ENCODE peak calls at places on chromosomes 16 and 17, in ten cellular contexts. N is AG09309; P is HS-27A; D is heart left ventricle; T is HEK293T; J is heart right ventricle; O is renal cortical epithelial cell; K is hepatocyte; H is cardiac septum; G is stimulated activated CD4-positive, alpha-beta T cell treated with anti-CD3 and anti-CD28 coated beads, Interleukin-1b, Interleukin-23, amount 100 ng/mL, for 1 hour. L is an unnamed sample.

GRCh38 chr16:50702725-50703124 is 9.3 kb downstream of the NOD2 start:
- DNase-seq in N (no peak), P (no peak), D (no peak), T (no peak), J (no peak), O (peak), K (no peak), H (no peak), G (no peak), L (no peak)

GRCh38 chr17:13584701-13585080 is 17.0 kb downstream of the HS3ST3A1 start:
- DNase-seq in N (no peak), P (no peak), D (no peak), T (no peak), J (no peak), O (no peak), K (no peak), H (no peak), G (no peak), L (no peak)

GRCh38 chr16:49952386-49952785 is 72.6 kb upstream of the CNEP1R1 start:
- DNase-seq in N (no peak), P (peak), D (no peak), T (no peak), J (no peak), O (peak), K (no peak), H (no peak), G (no peak), L (no peak)

GRCh38 chr16:24526701-24527470 is 12.5 kb upstream of the RBBP6 start:
- DNase-seq in N (no peak), P (no peak), D (no peak), T (no peak), J (no peak), O (no peak), K (no peak), H (no peak), G (no peak), L (no peak)

GRCh38 chr17:39744836-39745215 is 7.1 kb downstream of the GRB7 start:
- DNase-seq in N (no peak), P (no peak), D (no peak), T (no peak), J (no peak), O (no peak), K (no peak), H (no peak), G (no peak), L (no peak)

GRCh38 chr17:36036240-36036639 is 18.5 kb upstream of the CCL23 start:
- DNase-seq in N (no peak), P (no peak), D (no peak), T (no peak), J (no peak), O (no peak), K (no peak), H (no peak), G (no peak), L (no peak)

GRCh38 chr17:49343273-49343672 is 18.8 kb downstream of the ZNF652 start:
- DNase-seq in N (no peak), P (no peak), D (no peak), T (no peak), J (no peak), O (no peak), K (no peak), H (no peak), G (no peak), L (peak)

GRCh38 chr16:77548766-77549165 is 113.9 kb upstream of the ADAMTS18 start:
- DNase-seq in N (no peak), P (no peak), D (no peak), T (no peak), J (no peak), O (no peak), K (no peak), H (no peak), G (no peak), L (no peak)

GRCh38 chr17:83012873-83013778 is 66.3 kb upstream of the METRNL start:
- DNase-seq in N (peak), P (peak), D (no peak), T (no peak), J (no peak), O (no peak), K (no peak), H (no peak), G (no peak), L (peak)

GRCh38 chr16:86610779-86611516 is 32.6 kb downstream of the FOXL1 start:
- DNase-seq in N (no peak), P (no peak), D (no peak), T (no peak), J (no peak), O (no peak), K (no peak), H (no peak), G (no peak), L (no peak)

GRCh38 chr17:77433385-77434135 is 292.8 kb downstream of the SEC14L1 start:
- DNase-seq in N (no peak), P (no peak), D (no peak), T (no peak), J (peak), O (no peak), K (peak), H (peak), G (no peak), L (peak)

GRCh38 chr17:78239489-78239931 is 8.1 kb downstream of the TMEM235 start:
- DNase-seq in N (no peak), P (no peak), D (no peak), T (no peak), J (no peak), O (no peak), K (peak), H (no peak), G (no peak), L (no peak)

GRCh38 chr17:74028717-74029116 is 174.8 kb upstream of the RPL38 start:
- DNase-seq in N (no peak), P (no peak), D (no peak), T (no peak), J (no peak), O (no peak), K (no peak), H (no peak), G (no peak), L (no peak)

GRCh38 chr16:52193441-52193840 is 353.5 kb downstream of the TOX3 start:
- DNase-seq in N (no peak), P (no peak), D (no peak), T (no peak), J (no peak), O (no peak), K (no peak), H (no peak), G (no peak), L (no peak)

GRCh38 chr17:30273373-30273772 is 18.4 kb downstream of the BLMH start:
- DNase-seq in N (no peak), P (no peak), D (no peak), T (no peak), J (no peak), O (no peak), K (no peak), H (no peak), G (no peak), L (peak)

GRCh38 chr17:27915715-27916114 is 22.6 kb upstream of the LYRM9 start:
- DNase-seq in N (no peak), P (no peak), D (no peak), T (peak), J (no peak), O (no peak), K (no peak), H (no peak), G (no peak), L (no peak)

GRCh38 chr16:529012-529575 is 1.6 kb downstream of the CAPN15 start:
- DNase-seq in N (no peak), P (no peak), D (no peak), T (no peak), J (no peak), O (no peak), K (no peak), H (no peak), G (no peak), L (no peak)

GRCh38 chr17:50453901-50454300 is 14.8 kb downstream of the CHAD start:
- DNase-seq in N (no peak), P (no peak), D (no peak), T (no peak), J (no peak), O (no peak), K (no peak), H (no peak), G (no peak), L (no peak)

GRCh38 chr17:30450125-30451027 is 26.8 kb upstream of the GOSR1 start:
- DNase-seq in N (no peak), P (no peak), D (no peak), T (no peak), J (no peak), O (peak), K (peak), H (no peak), G (no peak), L (no peak)

GRCh38 chr17:28072935-28073533 is 30.6 kb downstream of the NLK start:
- DNase-seq in N (no peak), P (no peak), D (no peak), T (no peak), J (no peak), O (no peak), K (no peak), H (no peak), G (no peak), L (no peak)

GRCh38 chr17:30506423-30506822 is 29.2 kb downstream of the GOSR1 start:
- DNase-seq in N (no peak), P (no peak), D (no peak), T (no peak), J (no peak), O (no peak), K (no peak), H (no peak), G (no peak), L (no peak)

GRCh38 chr16:67872131-67872630 is 671 bp upstream of the EDC4 start:
- DNase-seq in N (no peak), P (no peak), D (no peak), T (no peak), J (no peak), O (no peak), K (no peak), H (no peak), G (no peak), L (no peak)

GRCh38 chr16:269061-269796 is 6.5 kb downstream of the RGS11 start:
- DNase-seq in N (no peak), P (no peak), D (no peak), T (no peak), J (no peak), O (no peak), K (no peak), H (no peak), G (no peak), L (no peak)

GRCh38 chr16:68362952-68363846 is 52.4 kb downstream of the PRMT7 start:
- DNase-seq in N (no peak), P (no peak), D (no peak), T (no peak), J (no peak), O (no peak), K (no peak), H (no peak), G (no peak), L (no peak)

L was measured in astrocyte of the spinal cord.